ENCODE peak calls at places on chromosomes 7 and 10, in seven cellular contexts. X is left cardiac atrium; C is NCI-H446 treated with DMSO at 0.1 percent for 48 hours; R is nucleus accumbens; J is fibroblast of the aortic adventitia; M is H7; T is activated T-cell treated with anti-CD3 and anti-CD28 coated beads, Interleukin-2, amount 50 U/mL, for 24 hours. P is an unnamed sample.

GRCh38 chr10:5618829-5619228 is 47.6 kb downstream of the ASB13 start:
- DNase-seq in X (peak; percentile 60), C (no peak), R (no peak), J (peak; percentile 57), M (no peak), T (no peak), P (peak; percentile 56)

GRCh38 chr7:152504367-152504766 is 68.6 kb upstream of the KMT2C start:
- DNase-seq in X (no peak), C (no peak), R (no peak), J (no peak), M (no peak), T (no peak), P (no peak)

GRCh38 chr10:73907841-73908517 is 3.0 kb upstream of the PLAU start:
- DNase-seq in X (peak; percentile 62), C (no peak), R (no peak), J (peak; percentile 71), M (no peak), T (no peak), P (no peak)

GRCh38 chr7:121741896-121742295 is 131.1 kb upstream of the PTPRZ1 start:
- DNase-seq in X (no peak), C (peak; percentile 47), R (no peak), J (no peak), M (no peak), T (no peak), P (no peak)

GRCh38 chr10:78947226-78947625 is 121.5 kb upstream of the ZMIZ1 start:
- DNase-seq in X (no peak), C (no peak), R (no peak), J (no peak), M (no peak), T (no peak), P (no peak)

GRCh38 chr10:132163278-132163765 is 23.4 kb upstream of the DPYSL4 start:
- DNase-seq in X (no peak), C (no peak), R (no peak), J (no peak), M (peak; percentile 98), T (peak; percentile 68), P (peak; percentile 86)

GRCh38 chr10:51074238-51075028 is at the start of gene PRKG1:
- DNase-seq in X (peak; percentile 86), C (peak; percentile 42), R (peak; percentile 40), J (peak; percentile 82), M (peak; percentile 77), T (no peak), P (peak; percentile 82)

GRCh38 chr7:82413237-82413636 is 30.3 kb downstream of the CACNA2D1 start:
- DNase-seq in X (peak; percentile 31), C (no peak), R (no peak), J (peak; percentile 76), M (peak; percentile 28), T (no peak), P (no peak)

GRCh38 chr10:126060232-126060935 is 164.0 kb downstream of the FANK1 start:
- DNase-seq in X (peak; percentile 59), C (no peak), R (no peak), J (peak; percentile 75), M (no peak), T (no peak), P (no peak)

P was measured in SK-N-SH.